ENCODE peak calls at places on chromosomes 6 and 20, in ten cellular contexts. F, Z, U, I, X, C, T, G, Y and N are unnamed samples.

GRCh38 chr6:152164957-152165356 is 357.5 kb downstream of the ESR1 start:
- DNase-seq in F (no peak), Z (no peak), U (no peak), I (no peak), X (no peak), C (no peak), T (no peak), G (no peak), Y (no peak), N (no peak)

GRCh38 chr6:156359912-156360311 is 417.3 kb upstream of the ARID1B start:
- DNase-seq in F (no peak), Z (no peak), U (no peak), I (no peak), X (no peak), C (no peak), T (peak), G (no peak), Y (no peak), N (no peak)

GRCh38 chr20:32007787-32008616 is 2.2 kb upstream of the CCM2L start:
- DNase-seq in F (no peak), Z (no peak), U (no peak), I (no peak), X (no peak), C (no peak), T (no peak), G (no peak), Y (no peak), N (no peak)

GRCh38 chr20:3378138-3378537 is 29.3 kb downstream of the DNAAF9 start:
- DNase-seq in F (no peak), Z (no peak), U (no peak), I (no peak), X (no peak), C (no peak), T (no peak), G (no peak), Y (no peak), N (no peak)

GRCh38 chr6:157380458-157380778 is 572 bp upstream of the ZDHHC14 start:
- DNase-seq in F (no peak), Z (no peak), U (peak), I (no peak), X (no peak), C (no peak), T (no peak), G (no peak), Y (no peak), N (no peak)

GRCh38 chr6:126147416-126147815 is 161.1 kb downstream of the TRMT11 start:
- DNase-seq in F (no peak), Z (no peak), U (no peak), I (no peak), X (no peak), C (no peak), T (no peak), G (no peak), Y (no peak), N (no peak)

GRCh38 chr6:41939848-41940758 is 1.5 kb downstream of the CCND3 start:
- DNase-seq in F (peak), Z (no peak), U (no peak), I (no peak), X (no peak), C (no peak), T (no peak), G (no peak), Y (peak), N (no peak)

GRCh38 chr6:127120109-127120786 is 1.8 kb downstream of the RSPO3 start:
- DNase-seq in F (peak), Z (no peak), U (no peak), I (no peak), X (no peak), C (peak), T (no peak), G (no peak), Y (no peak), N (peak)

GRCh38 chr6:29552512-29553051 is 7.0 kb downstream of the UBD start:
- DNase-seq in F (no peak), Z (no peak), U (no peak), I (peak), X (no peak), C (no peak), T (peak), G (no peak), Y (no peak), N (no peak)

GRCh38 chr6:126016591-126016990 is 30.3 kb downstream of the TRMT11 start:
- DNase-seq in F (no peak), Z (no peak), U (no peak), I (no peak), X (no peak), C (no peak), T (no peak), G (no peak), Y (no peak), N (no peak)

GRCh38 chr6:100665041-100665380 is 200.3 kb upstream of the SIM1 start:
- DNase-seq in F (peak), Z (no peak), U (no peak), I (no peak), X (no peak), C (no peak), T (no peak), G (peak), Y (no peak), N (no peak)

GRCh38 chr20:61166324-61166723 is 85.7 kb upstream of the CDH4 start:
- DNase-seq in F (no peak), Z (no peak), U (no peak), I (no peak), X (no peak), C (no peak), T (no peak), G (no peak), Y (no peak), N (no peak)

GRCh38 chr20:54139188-54139587 is 34.6 kb downstream of the CYP24A1 start:
- DNase-seq in F (no peak), Z (no peak), U (no peak), I (no peak), X (no peak), C (no peak), T (no peak), G (no peak), Y (no peak), N (no peak)

GRCh38 chr6:49082611-49083010 is 380.4 kb downstream of the MMUT start:
- DNase-seq in F (no peak), Z (no peak), U (no peak), I (no peak), X (no peak), C (no peak), T (no peak), G (no peak), Y (no peak), N (no peak)

GRCh38 chr6:14288910-14289309 is 171.3 kb downstream of the CD83 start:
- DNase-seq in F (no peak), Z (no peak), U (no peak), I (no peak), X (no peak), C (no peak), T (no peak), G (no peak), Y (no peak), N (no peak)

GRCh38 chr6:134630468-134631180 is 312.7 kb upstream of the SGK1 start:
- DNase-seq in F (no peak), Z (no peak), U (no peak), I (no peak), X (no peak), C (no peak), T (no peak), G (peak), Y (peak), N (peak)

GRCh38 chr20:49583669-49584417 is 15.9 kb upstream of the PTGIS start:
- DNase-seq in F (no peak), Z (no peak), U (no peak), I (no peak), X (peak), C (no peak), T (no peak), G (no peak), Y (peak), N (peak)

GRCh38 chr6:127083231-127084015 is 35.0 kb upstream of the RSPO3 start:
- DNase-seq in F (no peak), Z (no peak), U (no peak), I (no peak), X (no peak), C (no peak), T (no peak), G (no peak), Y (no peak), N (no peak)

GRCh38 chr6:26556263-26557070 is 18.3 kb downstream of the HMGN4 start:
- DNase-seq in F (peak), Z (no peak), U (no peak), I (peak), X (peak), C (no peak), T (no peak), G (no peak), Y (no peak), N (no peak)

GRCh38 chr6:35686873-35687557 is 1.7 kb downstream of the FKBP5 start:
- DNase-seq in F (no peak), Z (no peak), U (no peak), I (no peak), X (no peak), C (peak), T (no peak), G (no peak), Y (no peak), N (no peak)